ENCODE peak calls at places on chromosomes 12 and 14, in nine cellular contexts. One of them, this sample, is unnamed.

GRCh38 chr12:88400302-88400701 is 180.0 kb downstream of the KITLG start:
- DNase-seq in left lung: no peak
- DNase-seq in H9: no peak
- DNase-seq in activated naive CD4-positive, alpha-beta T cell treated with Interleukin-2 at 50 U/mL for 16 hours: no peak
- DNase-seq in H54: no peak
- DNase-seq in Peyer's patch: no peak
- DNase-seq in GDM1: no peak
- DNase-seq in H4: no peak
- DNase-seq in NCI-H345: no peak
- DNase-seq in this sample: no peak

GRCh38 chr12:93381183-93381975 is 3.7 kb downstream of the NUDT4 start:
- DNase-seq in GDM1: no peak
- DNase-seq in left lung: no peak
- DNase-seq in Peyer's patch: no peak
- DNase-seq in activated naive CD4-positive, alpha-beta T cell treated with Interleukin-2 at 50 U/mL for 16 hours: no peak
- DNase-seq in H54: no peak
- DNase-seq in H4: no peak
- DNase-seq in NCI-H345: no peak
- DNase-seq in H9: no peak
- DNase-seq in this sample: no peak

GRCh38 chr12:54222609-54223008 is 33.8 kb upstream of the SMUG1 start:
- DNase-seq in H4: peak
- DNase-seq in GDM1: no peak
- DNase-seq in Peyer's patch: no peak
- DNase-seq in H54: peak
- DNase-seq in H9: no peak
- DNase-seq in activated naive CD4-positive, alpha-beta T cell treated with Interleukin-2 at 50 U/mL for 16 hours: no peak
- DNase-seq in left lung: no peak
- DNase-seq in NCI-H345: no peak
- DNase-seq in this sample: no peak

GRCh38 chr12:121579981-121580868 is 598 bp downstream of the KDM2B start:
- DNase-seq in left lung: peak
- DNase-seq in H4: peak
- DNase-seq in H54: peak
- DNase-seq in Peyer's patch: peak
- DNase-seq in H9: peak
- DNase-seq in NCI-H345: peak
- DNase-seq in GDM1: peak
- DNase-seq in activated naive CD4-positive, alpha-beta T cell treated with Interleukin-2 at 50 U/mL for 16 hours: peak
- DNase-seq in this sample: peak

GRCh38 chr12:106976013-106976658 is 10.8 kb downstream of the MTERF2 start:
- DNase-seq in Peyer's patch: no peak
- DNase-seq in left lung: no peak
- DNase-seq in activated naive CD4-positive, alpha-beta T cell treated with Interleukin-2 at 50 U/mL for 16 hours: no peak
- DNase-seq in NCI-H345: no peak
- DNase-seq in GDM1: no peak
- DNase-seq in H9: no peak
- DNase-seq in H54: no peak
- DNase-seq in H4: no peak
- DNase-seq in this sample: no peak

GRCh38 chr14:59482471-59483331 is 1.5 kb downstream of the L3HYPDH start:
- DNase-seq in GDM1: no peak
- DNase-seq in H54: peak
- DNase-seq in left lung: no peak
- DNase-seq in activated naive CD4-positive, alpha-beta T cell treated with Interleukin-2 at 50 U/mL for 16 hours: no peak
- DNase-seq in NCI-H345: peak
- DNase-seq in H9: no peak
- DNase-seq in Peyer's patch: no peak
- DNase-seq in H4: peak
- DNase-seq in this sample: no peak

GRCh38 chr14:75861161-75861621 is 120.6 kb downstream of the TGFB3 start:
- DNase-seq in H9: peak
- DNase-seq in activated naive CD4-positive, alpha-beta T cell treated with Interleukin-2 at 50 U/mL for 16 hours: no peak
- DNase-seq in NCI-H345: no peak
- DNase-seq in GDM1: no peak
- DNase-seq in Peyer's patch: no peak
- DNase-seq in H4: peak
- DNase-seq in H54: no peak
- DNase-seq in left lung: no peak
- DNase-seq in this sample: no peak

GRCh38 chr14:64550539-64551333 is 975 bp downstream of the PPP1R36 start:
- DNase-seq in H9: no peak
- DNase-seq in left lung: no peak
- DNase-seq in activated naive CD4-positive, alpha-beta T cell treated with Interleukin-2 at 50 U/mL for 16 hours: no peak
- DNase-seq in H4: no peak
- DNase-seq in NCI-H345: no peak
- DNase-seq in GDM1: no peak
- DNase-seq in Peyer's patch: no peak
- DNase-seq in H54: no peak
- DNase-seq in this sample: no peak

GRCh38 chr12:94731733-94732360 is 81.5 kb upstream of the TMCC3 start:
- DNase-seq in Peyer's patch: no peak
- DNase-seq in H54: no peak
- DNase-seq in NCI-H345: no peak
- DNase-seq in activated naive CD4-positive, alpha-beta T cell treated with Interleukin-2 at 50 U/mL for 16 hours: no peak
- DNase-seq in H9: no peak
- DNase-seq in GDM1: no peak
- DNase-seq in H4: no peak
- DNase-seq in left lung: no peak
- DNase-seq in this sample: no peak

GRCh38 chr12:13613297-13613696 is 368.1 kb downstream of the GRIN2B start:
- DNase-seq in left lung: no peak
- DNase-seq in H54: no peak
- DNase-seq in H4: no peak
- DNase-seq in GDM1: no peak
- DNase-seq in activated naive CD4-positive, alpha-beta T cell treated with Interleukin-2 at 50 U/mL for 16 hours: no peak
- DNase-seq in Peyer's patch: no peak
- DNase-seq in H9: no peak
- DNase-seq in NCI-H345: no peak
- DNase-seq in this sample: no peak

GRCh38 chr14:91113829-91114078 is at the start of gene DGLUCY:
- DNase-seq in GDM1: no peak
- DNase-seq in H4: peak
- DNase-seq in left lung: peak
- DNase-seq in NCI-H345: peak
- DNase-seq in Peyer's patch: no peak
- DNase-seq in activated naive CD4-positive, alpha-beta T cell treated with Interleukin-2 at 50 U/mL for 16 hours: peak
- DNase-seq in H9: no peak
- DNase-seq in H54: peak
- DNase-seq in this sample: peak

GRCh38 chr12:122171399-122171798 is 2.6 kb downstream of the IL31 start:
- DNase-seq in activated naive CD4-positive, alpha-beta T cell treated with Interleukin-2 at 50 U/mL for 16 hours: no peak
- DNase-seq in NCI-H345: no peak
- DNase-seq in H4: no peak
- DNase-seq in Peyer's patch: no peak
- DNase-seq in H9: no peak
- DNase-seq in left lung: no peak
- DNase-seq in H54: no peak
- DNase-seq in GDM1: no peak
- DNase-seq in this sample: no peak

GRCh38 chr14:59698793-59699192 is 122.2 kb upstream of the CCDC175 start:
- DNase-seq in left lung: no peak
- DNase-seq in H4: peak
- DNase-seq in activated naive CD4-positive, alpha-beta T cell treated with Interleukin-2 at 50 U/mL for 16 hours: no peak
- DNase-seq in H9: no peak
- DNase-seq in GDM1: no peak
- DNase-seq in NCI-H345: no peak
- DNase-seq in H54: no peak
- DNase-seq in Peyer's patch: no peak
- DNase-seq in this sample: no peak